ENCODE peak calls at places on chromosome 9, in six cellular contexts. T is cardiac fibroblast; K is CD8-positive, alpha-beta T cell; W is gastrocnemius medialis; N is stomach; D is kidney epithelial cell. J is an unnamed sample.

GRCh38 chr9:13898957-13899356 is 415.0 kb downstream of the NFIB start:
- DNase-seq in W (no peak), N (no peak), T (peak), K (no peak), D (no peak), J (no peak)

GRCh38 chr9:94083384-94083783 is 880 bp upstream of the PTPDC1 start:
- DNase-seq in N (no peak), W (no peak), D (no peak), T (peak), K (no peak), J (no peak)

GRCh38 chr9:109355564-109356297 is 34.9 kb upstream of the EPB41L4B start:
- DNase-seq in W (no peak), T (no peak), D (no peak), K (no peak), N (no peak), J (no peak)

GRCh38 chr9:89605181-89606048 is 603 bp downstream of the GADD45G start:
- DNase-seq in T (peak), N (peak), K (peak), D (no peak), W (peak), J (no peak)

GRCh38 chr9:133558191-133559126 is 24.0 kb downstream of the ADAMTSL2 start:
- DNase-seq in D (no peak), N (no peak), K (no peak), T (peak), W (no peak), J (peak)

GRCh38 chr9:87800456-87800855 is 74.5 kb downstream of the CTSL start:
- DNase-seq in D (no peak), T (no peak), N (no peak), K (no peak), W (no peak), J (no peak)

GRCh38 chr9:87350915-87351314 is 146.8 kb upstream of the DAPK1 start:
- DNase-seq in K (no peak), T (peak), D (no peak), W (no peak), N (no peak), J (peak)

GRCh38 chr9:38700695-38701094 is 19.2 kb downstream of the FAM240B start:
- DNase-seq in N (no peak), K (no peak), D (no peak), W (no peak), T (peak), J (no peak)

GRCh38 chr9:79013715-79014610 is 557.8 kb upstream of the TLE4 start:
- DNase-seq in T (no peak), N (no peak), D (no peak), W (no peak), K (no peak), J (peak)

GRCh38 chr9:8599937-8600336 is 800.4 kb upstream of the DMAC1 start:
- DNase-seq in K (no peak), T (no peak), N (no peak), D (no peak), W (no peak), J (no peak)

GRCh38 chr9:132908635-132909034 is 29.9 kb downstream of the SPACA9 start:
- DNase-seq in T (no peak), W (no peak), D (no peak), N (no peak), K (peak), J (no peak)

GRCh38 chr9:4970970-4971641 is 14.0 kb upstream of the JAK2 start:
- DNase-seq in W (no peak), T (no peak), N (peak), K (no peak), D (no peak), J (no peak)

GRCh38 chr9:14347408-14348224 is 33.7 kb upstream of the NFIB start:
- DNase-seq in D (no peak), K (no peak), T (peak), N (no peak), W (peak), J (peak)

GRCh38 chr9:21252727-21253547 is 13.1 kb upstream of the IFNA14 start:
- DNase-seq in K (no peak), D (no peak), N (no peak), T (peak), W (peak), J (peak)
- H3K4me3 ChIP-seq in K (no peak), D (no peak), N (no peak), T (no peak), W (no peak), J (no peak)

GRCh38 chr9:95796029-95796428 is 79.5 kb upstream of the ERCC6L2 start:
- DNase-seq in T (no peak), N (no peak), D (no peak), K (no peak), W (no peak), J (no peak)
- H3K4me3 ChIP-seq in T (no peak), N (no peak), D (no peak), K (no peak), W (no peak), J (no peak)

DNA sequence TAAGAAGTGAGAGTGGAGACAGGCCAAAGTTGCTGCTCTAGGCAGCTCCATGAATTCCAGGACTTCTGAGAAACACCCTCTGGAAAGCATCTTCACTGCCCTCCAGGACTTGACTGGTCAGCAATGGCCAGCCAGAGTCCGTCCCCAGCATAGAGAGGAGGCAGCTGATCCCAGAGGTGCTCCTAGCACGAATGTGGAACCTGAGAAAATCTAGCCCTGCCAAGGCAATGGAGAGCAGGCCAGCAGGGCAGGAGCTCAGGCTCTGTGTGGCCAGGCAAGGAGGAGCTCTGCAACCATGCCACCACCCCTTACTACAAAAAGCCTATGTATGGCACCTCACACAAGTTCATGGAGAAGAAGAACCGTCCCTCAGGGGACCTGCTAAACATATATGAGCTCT is 56.1 kb upstream of the SPTLC1 start:
- DNase-seq in D (no peak), T (no peak), N (no peak), W (no peak), K (no peak), J (no peak)
- H3K4me3 ChIP-seq in D (no peak), T (no peak), N (no peak), W (no peak), K (no peak), J (no peak)

GRCh38 chr9:129491486-129491855 is 129.4 kb downstream of the C9orf50 start:
- DNase-seq in D (no peak), K (no peak), T (no peak), W (no peak), N (peak), J (no peak)
- H3K4me3 ChIP-seq in D (no peak), K (no peak), T (no peak), W (no peak), N (peak), J (peak)

GRCh38 chr9:112051812-112052211 is 123.3 kb downstream of the SUSD1 start:
- DNase-seq in T (no peak), W (no peak), K (no peak), N (no peak), D (no peak), J (peak)

GRCh38 chr9:112047538-112048066 is 127.5 kb downstream of the SUSD1 start:
- DNase-seq in N (no peak), T (no peak), D (no peak), K (no peak), W (no peak), J (no peak)

GRCh38 chr9:112049834-112050516 is 125.1 kb downstream of the SUSD1 start:
- DNase-seq in D (no peak), W (no peak), N (no peak), K (no peak), T (peak), J (peak)

GRCh38 chr9:112048924-112049785 is 125.9 kb downstream of the SUSD1 start:
- DNase-seq in T (peak), K (no peak), D (no peak), N (peak), W (no peak), J (peak)

GRCh38 chr9:112050544-112051475 is 124.3 kb downstream of the SUSD1 start:
- DNase-seq in N (peak), T (peak), D (peak), K (no peak), W (peak), J (peak)
- H3K4me3 ChIP-seq in N (no peak), T (no peak), D (no peak), K (no peak), W (no peak), J (no peak)

J was measured in AG10803.